ENCODE peak calls at places on chromosomes 5 and 9, in eight cellular contexts. W is body of pancreas, X is breast epithelium, O is H1, A is heart right ventricle, R is astrocyte, P is left ventricle myocardium inferior, L is PC-9. U is an unnamed sample.

GRCh38 chr9:20714442-20715415 is 30.7 kb downstream of the FOCAD start:
- DNase-seq in W (no peak), X (no peak), O (no peak), A (no peak), R (no peak), P (no peak), L (no peak), U (no peak)

GRCh38 chr5:71631070-71631469 is 43.9 kb downstream of the MCCC2 start:
- DNase-seq in W (peak), X (no peak), O (no peak), A (peak), R (no peak), P (peak), L (no peak), U (no peak)

GRCh38 chr9:88979021-88979420 is 12.2 kb upstream of the S1PR3 start:
- DNase-seq in W (no peak), X (peak), O (no peak), A (no peak), R (no peak), P (no peak), L (no peak), U (no peak)

GRCh38 chr9:89421595-89421994 is 76.3 kb downstream of the SEMA4D start:
- DNase-seq in W (no peak), X (no peak), O (no peak), A (no peak), R (peak), P (no peak), L (no peak), U (no peak)

GRCh38 chr5:68015933-68016332 is 199.6 kb upstream of the PIK3R1 start:
- DNase-seq in W (no peak), X (no peak), O (no peak), A (no peak), R (no peak), P (no peak), L (no peak), U (no peak)

GRCh38 chr5:77907786-77908185 is 131.6 kb upstream of the TBCA start:
- DNase-seq in W (no peak), X (no peak), O (no peak), A (no peak), R (no peak), P (no peak), L (no peak), U (no peak)

GRCh38 chr5:157657516-157657915 is 5.3 kb upstream of the SOX30 start:
- DNase-seq in W (no peak), X (no peak), O (no peak), A (no peak), R (no peak), P (no peak), L (no peak), U (no peak)

GRCh38 chr5:176466245-176466871 is 18.2 kb downstream of the FAF2 start:
- DNase-seq in W (no peak), X (no peak), O (no peak), A (no peak), R (peak), P (no peak), L (peak), U (no peak)

GRCh38 chr9:126307306-126308061 is 19.1 kb upstream of the MVB12B start:
- DNase-seq in W (no peak), X (no peak), O (no peak), A (no peak), R (no peak), P (no peak), L (no peak), U (peak)

GRCh38 chr5:128586848-128587247 is 48.8 kb upstream of the FBN2 start:
- DNase-seq in W (no peak), X (no peak), O (no peak), A (no peak), R (no peak), P (no peak), L (no peak), U (no peak)

GRCh38 chr9:69178583-69179011 is 4.5 kb downstream of the TJP2 start:
- DNase-seq in W (no peak), X (no peak), O (no peak), A (no peak), R (peak), P (no peak), L (peak), U (no peak)

GRCh38 chr9:36725777-36726356 is 153.2 kb downstream of the MELK start:
- DNase-seq in W (no peak), X (no peak), O (no peak), A (no peak), R (no peak), P (no peak), L (no peak), U (no peak)

GRCh38 chr5:23523998-23524397 is 16.6 kb downstream of the PRDM9 start:
- DNase-seq in W (no peak), X (no peak), O (no peak), A (no peak), R (no peak), P (no peak), L (no peak), U (no peak)

GRCh38 chr5:168557389-168557788 is 21.8 kb downstream of the PANK3 start:
- DNase-seq in W (no peak), X (no peak), O (no peak), A (no peak), R (no peak), P (no peak), L (no peak), U (no peak)

GRCh38 chr5:173915310-173916005 is 27.3 kb downstream of the CPEB4 start:
- DNase-seq in W (no peak), X (no peak), O (no peak), A (no peak), R (no peak), P (no peak), L (no peak), U (no peak)

GRCh38 chr9:69155341-69156030 is 18.6 kb upstream of the TJP2 start:
- DNase-seq in W (no peak), X (no peak), O (no peak), A (no peak), R (no peak), P (no peak), L (no peak), U (no peak)

GRCh38 chr9:131298816-131299215 is 9.3 kb downstream of the PLPP7 start:
- DNase-seq in W (no peak), X (no peak), O (no peak), A (no peak), R (no peak), P (no peak), L (no peak), U (no peak)

GRCh38 chr9:35645736-35646582 is 4.8 kb downstream of the SIT1 start:
- DNase-seq in W (peak), X (peak), O (no peak), A (no peak), R (peak), P (no peak), L (peak), U (peak)

GRCh38 chr9:14418262-14419200 is 104.6 kb upstream of the NFIB start:
- DNase-seq in W (no peak), X (no peak), O (no peak), A (no peak), R (no peak), P (no peak), L (no peak), U (no peak)

GRCh38 chr5:62082370-62082778 is 223.6 kb upstream of the KIF2A start:
- DNase-seq in W (no peak), X (no peak), O (no peak), A (no peak), R (peak), P (no peak), L (peak), U (no peak)

GRCh38 chr5:138753794-138754698 is 821 bp downstream of the CTNNA1 start:
- DNase-seq in W (peak), X (peak), O (no peak), A (peak), R (peak), P (peak), L (peak), U (peak)

GRCh38 chr5:171521219-171521633 is 101.8 kb downstream of the FGF18 start:
- DNase-seq in W (no peak), X (no peak), O (no peak), A (no peak), R (peak), P (no peak), L (peak), U (no peak)

GRCh38 chr5:33848554-33848953 is 43.2 kb downstream of the ADAMTS12 start:
- DNase-seq in W (no peak), X (no peak), O (no peak), A (no peak), R (no peak), P (no peak), L (peak), U (no peak)

GRCh38 chr5:154129868-154130267 is 60.7 kb upstream of the GALNT10 start:
- DNase-seq in W (no peak), X (no peak), O (no peak), A (no peak), R (no peak), P (no peak), L (no peak), U (no peak)

GRCh38 chr5:14615365-14615764 is 33.8 kb downstream of the OTULINL start:
- DNase-seq in W (no peak), X (no peak), O (no peak), A (no peak), R (no peak), P (no peak), L (no peak), U (no peak)

GRCh38 chr5:80245986-80246781 is 9.7 kb downstream of the SERINC5 start:
- DNase-seq in W (no peak), X (no peak), O (no peak), A (no peak), R (peak), P (no peak), L (peak), U (no peak)

GRCh38 chr5:64229163-64229774 is 63.6 kb downstream of the RNF180 start:
- DNase-seq in W (no peak), X (no peak), O (no peak), A (no peak), R (peak), P (no peak), L (no peak), U (no peak)

GRCh38 chr5:81757404-81757803 is 6.5 kb upstream of the SSBP2 start:
- DNase-seq in W (no peak), X (no peak), O (no peak), A (no peak), R (no peak), P (no peak), L (peak), U (no peak)

GRCh38 chr9:34550016-34550680 is 27.4 kb upstream of the ENHO start:
- DNase-seq in W (peak), X (no peak), O (no peak), A (no peak), R (no peak), P (no peak), L (no peak), U (no peak)

GRCh38 chr9:87497604-87498045 is at the start of gene DAPK1:
- DNase-seq in W (peak), X (no peak), O (no peak), A (peak), R (peak), P (peak), L (peak), U (no peak)

GRCh38 chr5:74221413-74221812 is 419.1 kb downstream of the ENC1 start:
- DNase-seq in W (no peak), X (no peak), O (no peak), A (no peak), R (no peak), P (no peak), L (no peak), U (no peak)

GRCh38 chr5:79133121-79133656 is 21.6 kb downstream of the BHMT start:
- DNase-seq in W (no peak), X (no peak), O (no peak), A (no peak), R (peak), P (no peak), L (peak), U (no peak)

GRCh38 chr9:96192710-96193109 is 109.3 kb downstream of the HSD17B3 start:
- DNase-seq in W (no peak), X (no peak), O (no peak), A (no peak), R (no peak), P (no peak), L (no peak), U (no peak)

GRCh38 chr9:99137225-99137624 is 32.3 kb downstream of the TGFBR1 start:
- DNase-seq in W (no peak), X (no peak), O (no peak), A (no peak), R (no peak), P (no peak), L (no peak), U (no peak)

GRCh38 chr5:1507016-1507375 is 16.8 kb downstream of the LPCAT1 start:
- DNase-seq in W (no peak), X (no peak), O (no peak), A (no peak), R (no peak), P (no peak), L (no peak), U (no peak)

GRCh38 chr9:88746029-88746743 is 211.2 kb downstream of the NXNL2 start:
- DNase-seq in W (no peak), X (no peak), O (no peak), A (no peak), R (peak), P (peak), L (no peak), U (no peak)

GRCh38 chr5:145587308-145588071 is 247.7 kb downstream of the PRELID2 start:
- DNase-seq in W (no peak), X (no peak), O (no peak), A (no peak), R (peak), P (no peak), L (peak), U (no peak)

GRCh38 chr9:122827759-122828090 is 663 bp downstream of the PDCL start:
- DNase-seq in W (no peak), X (no peak), O (no peak), A (no peak), R (peak), P (no peak), L (no peak), U (no peak)

GRCh38 chr9:132087438-132088030 is 7.9 kb upstream of the MED27 start:
- DNase-seq in W (no peak), X (no peak), O (no peak), A (no peak), R (no peak), P (no peak), L (no peak), U (no peak)

GRCh38 chr5:171450423-171451246 is 31.2 kb downstream of the FGF18 start:
- DNase-seq in W (peak), X (no peak), O (no peak), A (peak), R (peak), P (peak), L (no peak), U (no peak)

DNA sequence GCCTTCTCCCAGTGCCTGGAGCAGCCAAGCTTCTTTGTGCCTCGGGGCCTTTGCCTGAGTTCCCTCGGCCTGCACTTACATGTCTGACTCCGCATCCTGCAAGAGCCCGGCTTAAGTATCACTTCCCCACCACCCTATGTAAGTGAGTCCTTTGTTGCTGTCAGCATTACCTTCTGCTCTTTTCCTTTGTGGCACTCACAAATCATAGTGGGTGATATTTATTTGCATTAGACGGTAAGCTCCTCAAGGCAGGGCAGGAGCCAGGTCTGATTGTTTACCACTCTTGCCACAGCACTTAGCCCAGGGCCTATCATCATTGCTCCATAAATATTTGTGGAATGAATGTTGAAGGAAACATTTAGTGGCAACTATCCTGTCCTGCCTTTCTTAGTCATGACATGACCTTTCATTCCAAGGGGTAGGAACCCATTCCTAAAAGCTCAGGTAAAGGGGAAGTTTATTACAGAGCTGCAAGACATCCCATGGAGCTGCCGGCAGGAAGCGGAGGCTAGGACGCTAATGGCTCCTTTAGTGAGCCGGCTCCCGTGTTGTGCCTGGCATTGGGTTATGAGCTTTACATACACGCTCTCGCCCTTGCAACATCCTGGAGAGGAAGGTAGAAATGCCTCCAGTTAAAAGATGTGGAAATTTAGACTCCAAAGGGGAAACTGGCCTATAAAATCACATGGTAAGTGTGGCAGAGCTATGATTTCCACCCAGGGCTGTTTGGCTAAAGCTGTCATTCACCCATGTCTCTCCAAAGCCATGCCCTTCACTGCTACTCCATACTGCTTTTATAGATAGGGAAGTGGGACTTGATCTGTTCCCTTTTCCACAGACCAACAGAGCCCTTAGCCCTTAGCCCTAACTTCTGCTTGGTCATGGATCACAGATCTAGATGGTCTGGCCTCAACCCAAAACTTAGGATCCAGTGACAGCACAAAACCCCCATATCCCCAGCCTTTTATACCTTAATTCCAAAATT is 5.0 kb downstream of the GM2A start:
- DNase-seq in W (no peak), X (no peak), O (no peak), A (no peak), R (no peak), P (no peak), L (peak), U (no peak)
- H3K27ac ChIP-seq in W (peak), X (peak), O (no peak), A (no peak), R (no peak), P (no peak), L (peak), U (no peak)

GRCh38 chr9:27836661-27837401 is 263.6 kb upstream of the C9orf72 start:
- DNase-seq in W (no peak), X (no peak), O (no peak), A (no peak), R (no peak), P (no peak), L (no peak), U (no peak)
- H3K27ac ChIP-seq in W (no peak), X (no peak), O (no peak), A (no peak), R (no peak), P (no peak), L (no peak), U (no peak)

DNA sequence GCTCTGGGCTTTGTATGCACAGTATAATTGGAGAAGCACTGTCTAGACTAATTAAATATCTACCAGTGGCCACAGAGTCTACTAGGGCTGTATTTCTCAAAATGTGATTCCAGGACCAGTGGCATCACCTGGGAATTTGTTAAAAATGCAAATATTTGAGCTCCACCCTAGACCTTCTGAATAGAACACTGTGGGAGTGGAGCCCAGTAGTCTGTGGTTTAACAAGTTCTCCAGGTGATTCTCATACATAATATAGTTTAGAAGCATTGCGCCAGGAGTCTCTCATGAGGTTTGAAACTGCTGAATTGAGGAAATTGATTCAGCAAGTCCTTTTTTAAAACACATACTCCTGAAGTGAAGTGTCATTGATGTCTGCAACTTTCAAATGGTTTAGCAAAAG is 74.7 kb downstream of the FCHO2 start:
- DNase-seq in W (no peak), X (no peak), O (no peak), A (no peak), R (peak), P (no peak), L (peak), U (no peak)
- H3K27ac ChIP-seq in W (peak), X (no peak), O (no peak), A (no peak), R (peak), P (no peak), L (peak), U (no peak)

GRCh38 chr5:91418158-91418557 is 35.0 kb upstream of the ARRDC3 start:
- DNase-seq in W (no peak), X (no peak), O (no peak), A (no peak), R (no peak), P (no peak), L (no peak), U (no peak)

GRCh38 chr5:91419571-91420537 is 36.7 kb upstream of the ARRDC3 start:
- DNase-seq in W (peak), X (peak), O (no peak), A (peak), R (no peak), P (peak), L (peak), U (peak)

GRCh38 chr5:91420879-91421278 is 37.8 kb upstream of the ARRDC3 start:
- DNase-seq in W (no peak), X (no peak), O (no peak), A (no peak), R (no peak), P (no peak), L (peak), U (no peak)

GRCh38 chr5:91419136-91419535 is 36.0 kb upstream of the ARRDC3 start:
- DNase-seq in W (no peak), X (no peak), O (no peak), A (no peak), R (no peak), P (no peak), L (no peak), U (no peak)

GRCh38 chr5:91417219-91417618 is 34.1 kb upstream of the ARRDC3 start:
- DNase-seq in W (no peak), X (no peak), O (no peak), A (no peak), R (no peak), P (no peak), L (no peak), U (no peak)
- H3K27ac ChIP-seq in W (no peak), X (no peak), O (no peak), A (no peak), R (no peak), P (no peak), L (no peak), U (no peak)

GRCh38 chr5:122415030-122415429 is 103.0 kb downstream of the SNCAIP start:
- DNase-seq in W (no peak), X (no peak), O (no peak), A (no peak), R (no peak), P (no peak), L (no peak), U (no peak)
- H3K27ac ChIP-seq in W (no peak), X (no peak), O (no peak), A (no peak), R (no peak), P (no peak), L (no peak), U (no peak)

DNA sequence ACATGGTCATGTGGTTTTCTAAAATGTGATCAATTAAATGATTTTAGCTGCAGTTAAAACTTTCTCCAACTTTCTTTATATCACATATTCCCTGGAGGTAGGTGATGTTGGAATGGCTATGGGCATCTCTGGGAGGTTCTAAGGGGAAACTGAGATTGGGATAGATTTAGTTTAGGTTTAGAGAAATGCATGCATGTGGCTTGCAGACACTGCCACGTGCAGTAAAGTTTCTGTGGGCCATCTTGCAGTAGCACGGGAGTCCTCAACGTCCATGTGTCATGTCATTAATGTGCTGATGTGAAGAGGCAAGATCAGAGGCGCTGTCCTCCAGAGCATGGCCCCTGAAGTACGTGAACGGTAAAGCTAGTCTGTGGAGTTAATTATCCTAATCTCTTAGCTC is 532.7 kb downstream of the SEMA5A start:
- DNase-seq in W (no peak), X (no peak), O (no peak), A (no peak), R (no peak), P (no peak), L (no peak), U (no peak)
- H3K27ac ChIP-seq in W (no peak), X (no peak), O (no peak), A (no peak), R (peak), P (no peak), L (no peak), U (no peak)